ENCODE peak calls at places on chromosomes 6 and 20, in seven cellular contexts. G, U, J, B, A, X and P are unnamed samples.
A peak's percentile ranks its signal among the peaks of the same experiment; 100 is the strongest.

GRCh38 chr6:14766595-14766994 is 479.3 kb upstream of the JARID2 start:
- DNase-seq in G (no peak), U (no peak), J (no peak), B (no peak), A (peak; percentile 74), X (no peak), P (no peak)

GRCh38 chr20:39706089-39706721 is 744.1 kb downstream of the DHX35 start:
- DNase-seq in G (no peak), U (no peak), J (no peak), B (no peak), A (no peak), X (no peak), P (no peak)

GRCh38 chr20:23637282-23638221 is at the start of gene CST3:
- DNase-seq in G (peak; percentile 89), U (peak; percentile 91), J (peak; percentile 82), B (peak; percentile 38), A (peak; percentile 96), X (peak; percentile 96), P (no peak)

GRCh38 chr20:49631074-49631716 is 63.3 kb upstream of the PTGIS start:
- DNase-seq in G (peak; percentile 33), U (peak; percentile 48), J (no peak), B (no peak), A (peak; percentile 39), X (no peak), P (no peak)

GRCh38 chr20:4041748-4042411 is 26.5 kb upstream of the RNF24 start:
- DNase-seq in G (peak; percentile 99), U (peak; percentile 75), J (no peak), B (peak; percentile 97), A (peak; percentile 79), X (peak; percentile 71), P (peak; percentile 98)

GRCh38 chr20:4267242-4267641 is 251.9 kb upstream of the RNF24 start:
- DNase-seq in G (no peak), U (no peak), J (no peak), B (no peak), A (no peak), X (no peak), P (no peak)

GRCh38 chr6:112282217-112282616 is 27.9 kb upstream of the LAMA4 start:
- DNase-seq in G (peak; percentile 82), U (peak; percentile 58), J (peak; percentile 14), B (peak; percentile 79), A (peak; percentile 96), X (peak; percentile 73), P (peak; percentile 62)

GRCh38 chr20:56865055-56865454 is 235.9 kb downstream of the TFAP2C start:
- DNase-seq in G (no peak), U (no peak), J (no peak), B (no peak), A (peak; percentile 24), X (no peak), P (no peak)

GRCh38 chr6:16446241-16446640 is 207.9 kb downstream of the GMPR start:
- DNase-seq in G (no peak), U (no peak), J (no peak), B (peak; percentile 44), A (no peak), X (no peak), P (no peak)

GRCh38 chr6:37339911-37340638 is 13.7 kb upstream of the RNF8 start:
- DNase-seq in G (peak; percentile 18), U (no peak), J (no peak), B (no peak), A (no peak), X (no peak), P (no peak)

GRCh38 chr6:152748843-152749242 is 1.8 kb upstream of the VIP start:
- DNase-seq in G (peak; percentile 51), U (no peak), J (peak; percentile 44), B (no peak), A (peak; percentile 21), X (no peak), P (no peak)

GRCh38 chr6:1609662-1610496 is at the start of gene FOXC1:
- DNase-seq in G (peak; percentile 94), U (peak; percentile 93), J (peak; percentile 80), B (peak; percentile 85), A (peak; percentile 97), X (peak; percentile 98), P (peak; percentile 77)

GRCh38 chr20:40326794-40327193 is 362.2 kb downstream of the MAFB start:
- DNase-seq in G (no peak), U (no peak), J (no peak), B (no peak), A (no peak), X (no peak), P (no peak)

GRCh38 chr6:38973178-38974057 is 75.2 kb upstream of the GLP1R start:
- DNase-seq in G (peak; percentile 75), U (no peak), J (peak; percentile 77), B (peak; percentile 52), A (peak; percentile 73), X (no peak), P (peak; percentile 59)

GRCh38 chr6:152091851-152092341 is 284.4 kb downstream of the ESR1 start:
- DNase-seq in G (peak; percentile 53), U (no peak), J (no peak), B (peak; percentile 39), A (peak; percentile 87), X (no peak), P (no peak)

GRCh38 chr6:142926494-142927273 is 18.3 kb downstream of the HIVEP2 start:
- DNase-seq in G (peak; percentile 95), U (peak; percentile 86), J (peak; percentile 81), B (no peak), A (peak; percentile 93), X (peak; percentile 92), P (no peak)

GRCh38 chr6:79672631-79673065 is 41.5 kb downstream of the SH3BGRL2 start:
- DNase-seq in G (peak; percentile 53), U (no peak), J (peak; percentile 66), B (no peak), A (peak; percentile 64), X (no peak), P (no peak)

GRCh38 chr6:164612731-164613130 is 696.7 kb downstream of the C6orf118 start:
- DNase-seq in G (no peak), U (no peak), J (no peak), B (no peak), A (no peak), X (no peak), P (no peak)

GRCh38 chr6:2665169-2666070 is 85.3 kb downstream of the MYLK4 start:
- DNase-seq in G (no peak), U (no peak), J (peak; percentile 19), B (no peak), A (no peak), X (no peak), P (no peak)

GRCh38 chr20:48697845-48698491 is 129.8 kb downstream of the PREX1 start:
- DNase-seq in G (peak; percentile 92), U (no peak), J (no peak), B (peak; percentile 33), A (peak; percentile 94), X (peak; percentile 94), P (peak; percentile 44)

DNA sequence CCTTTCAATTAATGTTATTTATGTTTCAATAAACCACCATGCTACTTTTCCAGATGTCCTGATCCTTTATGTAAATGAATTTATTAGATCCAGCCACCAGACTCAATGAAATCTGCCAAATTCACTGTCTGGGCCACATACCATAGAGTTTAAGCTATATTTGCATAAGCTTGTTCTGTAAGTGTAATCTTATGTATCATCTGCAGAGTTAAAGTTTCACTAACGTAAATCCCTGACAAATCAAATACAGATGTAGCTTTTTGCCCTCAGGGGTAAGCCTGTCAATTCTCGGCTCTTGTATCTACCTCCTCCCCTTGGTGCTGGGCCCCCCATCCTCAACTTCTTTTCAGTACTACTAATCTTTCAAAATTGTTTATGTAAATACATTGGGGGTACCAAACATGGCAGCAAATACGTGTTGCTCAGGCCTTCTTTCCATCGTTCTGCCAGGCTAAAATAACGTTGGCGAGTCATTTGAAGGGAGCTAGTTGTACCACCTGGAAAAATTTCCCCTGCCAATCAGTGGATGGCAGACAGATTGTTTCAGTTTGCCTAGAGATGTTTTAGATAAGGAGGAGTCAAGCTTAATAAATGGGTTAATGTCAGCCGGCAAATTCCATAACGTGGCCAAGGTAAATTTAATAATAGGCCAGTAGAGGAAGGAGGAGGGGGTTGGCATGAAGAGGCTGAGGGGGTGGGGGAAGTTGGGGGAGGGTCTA is 79.6 kb downstream of the RPS12 start:
- DNase-seq in G (no peak), U (no peak), J (no peak), B (no peak), A (peak; percentile 6), X (no peak), P (no peak)
- TF ChIP-seq CTCF in G (no peak), U (no peak), J (no peak), B (no peak), A (no peak), X (no peak), P (no peak)

GRCh38 chr6:88276331-88276730 is 110.2 kb upstream of the CNR1 start:
- DNase-seq in G (no peak), U (no peak), J (no peak), B (no peak), A (no peak), X (no peak), P (no peak)
- TF ChIP-seq CTCF in G (no peak), U (no peak), J (no peak), B (no peak), A (no peak), X (no peak), P (no peak)

GRCh38 chr20:21125849-21126840 is at the start of gene KIZ:
- DNase-seq in G (peak; percentile 96), U (peak; percentile 99), J (peak; percentile 97), B (peak; percentile 71), A (peak; percentile 99), X (peak; percentile 97), P (peak; percentile 58)
- TF ChIP-seq CTCF in G (no peak), U (peak; percentile 69), J (no peak), B (no peak), A (peak; percentile 21), X (peak; percentile 50), P (peak; percentile 11)

GRCh38 chr6:30626484-30627366 is at the start of gene ATAT1:
- DNase-seq in G (peak; percentile 75), U (peak; percentile 95), J (peak; percentile 96), B (no peak), A (peak; percentile 93), X (peak; percentile 92), P (no peak)
- TF ChIP-seq CTCF in G (peak; percentile 35), U (peak; percentile 64), J (peak; percentile 36), B (peak; percentile 44), A (peak; percentile 41), X (peak; percentile 21), P (peak; percentile 43)

GRCh38 chr20:63518946-63519764 is 1.4 kb upstream of the PPDPF start:
- DNase-seq in G (no peak), U (peak; percentile 69), J (no peak), B (no peak), A (no peak), X (no peak), P (no peak)
- TF ChIP-seq CTCF in G (no peak), U (peak; percentile 6), J (no peak), B (no peak), A (no peak), X (no peak), P (no peak)